ENCODE peak calls at places on chromosomes 6 and 20, in seven cellular contexts. U, Q, G, I, N, Z and K are unnamed samples. For H3K27me3, the result is how much of the 10 kb centered on the place peaks cover.

GRCh38 chr20:14055127-14055742 is 59.9 kb downstream of the MACROD2 start:
- DNase-seq in Q (no peak), G (peak), U (peak), Z (no peak), I (no peak), N (peak), K (no peak)

GRCh38 chr6:117034547-117034946 is 157.5 kb downstream of the RFX6 start:
- DNase-seq in Q (no peak), G (no peak), N (no peak), Z (no peak), U (no peak), I (no peak), K (no peak)

GRCh38 chr20:32017711-32018251 is 7.5 kb downstream of the CCM2L start:
- DNase-seq in Q (peak), G (peak), U (peak), Z (no peak), I (peak), N (peak), K (peak)

GRCh38 chr6:162099685-162100084 is 627.9 kb downstream of the PRKN start:
- DNase-seq in I (no peak), G (no peak), U (peak), N (peak), Q (no peak), Z (no peak), K (no peak)

GRCh38 chr20:54015496-54015895 is 54.9 kb downstream of the BCAS1 start:
- DNase-seq in G (no peak), Q (no peak), Z (no peak), N (no peak), I (no peak), U (no peak), K (no peak)

GRCh38 chr6:130047440-130047995 is 29.1 kb downstream of the L3MBTL3 start:
- DNase-seq in I (no peak), Q (no peak), N (no peak), U (no peak), Z (no peak), G (no peak), K (no peak)

GRCh38 chr20:37276494-37277252 is 12.8 kb upstream of the MANBAL start:
- DNase-seq in I (peak), Z (no peak), G (no peak), N (peak), U (no peak), Q (no peak), K (no peak)

GRCh38 chr6:66838764-66839163 is 1131.7 kb upstream of the EYS start:
- DNase-seq in N (no peak), Z (no peak), Q (no peak), I (no peak), G (no peak), U (no peak), K (no peak)

GRCh38 chr20:25309395-25310267 is 61.7 kb downstream of the PYGB start:
- DNase-seq in N (peak), Q (peak), I (no peak), U (peak), Z (peak), G (no peak), K (no peak)

GRCh38 chr6:46440133-46440532 is 51.1 kb downstream of the RCAN2 start:
- DNase-seq in G (no peak), Q (no peak), U (no peak), N (no peak), Z (no peak), I (no peak), K (no peak)

GRCh38 chr6:15317934-15318902 is 72.3 kb downstream of the JARID2 start:
- DNase-seq in N (no peak), Q (no peak), U (no peak), G (no peak), I (no peak), Z (no peak), K (no peak)

GRCh38 chr6:11609324-11610071 is 71.9 kb downstream of the TMEM170B start:
- DNase-seq in I (no peak), G (peak), Z (no peak), U (no peak), Q (no peak), N (no peak), K (peak)

GRCh38 chr6:903746-904145 is 210.8 kb upstream of the EXOC2 start:
- DNase-seq in U (no peak), I (no peak), G (no peak), Z (no peak), Q (no peak), N (no peak), K (no peak)

GRCh38 chr6:75272145-75272840 is 12.3 kb downstream of the TMEM30A start:
- DNase-seq in Q (no peak), N (no peak), U (no peak), Z (no peak), G (no peak), I (no peak), K (no peak)

GRCh38 chr20:49361872-49362663 is 84.2 kb upstream of the ZNFX1 start:
- DNase-seq in Z (no peak), G (no peak), N (no peak), I (no peak), Q (no peak), U (no peak), K (no peak)

GRCh38 chr6:65701325-65701724 is 5.7 kb downstream of the EYS start:
- DNase-seq in Z (no peak), G (no peak), I (no peak), Q (no peak), N (no peak), U (no peak), K (no peak)

GRCh38 chr20:49052334-49052733 is 6.2 kb downstream of the CSE1L start:
- DNase-seq in Q (no peak), Z (no peak), G (no peak), N (no peak), U (no peak), I (no peak), K (no peak)

GRCh38 chr6:85453052-85453451 is 3.2 kb downstream of the NT5E start:
- DNase-seq in Q (no peak), G (no peak), N (no peak), U (no peak), Z (no peak), I (no peak), K (no peak)

GRCh38 chr6:85451586-85452306 is 1.9 kb downstream of the NT5E start:
- DNase-seq in G (no peak), I (no peak), Q (no peak), U (no peak), N (no peak), Z (no peak), K (no peak)

GRCh38 chr6:85453490-85453889 is 3.6 kb downstream of the NT5E start:
- DNase-seq in N (no peak), I (no peak), U (no peak), Z (no peak), G (no peak), Q (peak), K (no peak)

GRCh38 chr6:85450578-85450884 is 648 bp downstream of the NT5E start:
- DNase-seq in G (no peak), I (no peak), U (no peak), N (no peak), Z (no peak), Q (no peak), K (no peak)

DNA sequence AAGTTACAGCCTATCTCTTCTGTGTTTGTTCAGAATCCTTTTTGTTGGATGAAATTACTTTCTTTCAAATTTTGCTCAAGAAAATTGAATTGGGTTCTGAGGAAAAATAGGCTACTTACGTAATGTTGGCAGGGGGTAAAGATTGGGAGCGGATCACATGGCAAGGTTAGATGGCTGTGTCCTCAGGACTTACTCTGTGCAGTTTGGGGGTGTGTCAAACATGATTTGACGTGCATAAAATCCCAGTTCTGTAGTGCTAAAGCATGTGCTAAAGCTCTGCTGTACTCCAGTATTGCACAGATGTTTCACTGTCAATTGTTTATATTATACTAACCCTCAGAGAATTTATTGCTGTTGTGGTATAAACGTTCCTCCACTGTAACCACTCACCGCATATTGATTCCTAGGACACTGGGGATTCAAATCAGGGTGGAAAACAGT is 2.6 kb downstream of the NT5E start:
- DNase-seq in U (no peak), N (no peak), Q (no peak), I (no peak), Z (no peak), G (no peak), K (no peak)
- H3K27me3 ChIP-seq in U (under half), N (under half), Q (under half), I (under half), Z (under half), G (half or more), K (under half)

GRCh38 chr6:106556368-106556960 is 72.8 kb downstream of the RTN4IP1 start:
- DNase-seq in Z (no peak), G (no peak), I (no peak), U (no peak), N (no peak), Q (no peak), K (no peak)

GRCh38 chr6:106558364-106558763 is 70.9 kb downstream of the RTN4IP1 start:
- DNase-seq in N (no peak), G (no peak), Q (no peak), U (no peak), I (no peak), Z (no peak), K (no peak)

GRCh38 chr6:106557837-106558236 is 71.5 kb downstream of the RTN4IP1 start:
- DNase-seq in Z (no peak), I (no peak), Q (no peak), G (no peak), U (no peak), N (no peak), K (no peak)

GRCh38 chr6:106553440-106553839 is 75.9 kb downstream of the RTN4IP1 start:
- DNase-seq in G (no peak), N (no peak), Q (no peak), U (no peak), I (no peak), Z (no peak), K (no peak)

DNA sequence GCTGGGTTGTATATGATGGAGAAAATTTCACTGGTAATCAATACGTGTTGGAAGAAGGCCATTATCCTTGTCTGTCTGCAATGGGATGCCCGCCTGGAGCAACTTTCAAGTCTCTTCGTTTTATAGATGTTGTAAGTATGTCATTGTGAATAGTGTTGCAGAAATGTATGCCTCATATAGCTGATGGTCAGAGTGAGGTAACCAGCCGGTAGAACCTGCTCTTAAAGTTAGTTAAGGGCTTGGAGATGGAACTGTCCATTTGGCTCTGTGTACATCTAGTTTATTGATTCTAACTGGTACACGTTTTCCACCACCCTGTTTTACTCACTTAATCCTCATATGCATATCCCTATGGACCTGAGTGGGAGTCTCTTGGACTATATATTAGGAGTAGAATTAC is 73.5 kb downstream of the RTN4IP1 start:
- DNase-seq in G (no peak), U (no peak), N (no peak), I (no peak), Z (no peak), Q (no peak), K (no peak)
- TF ChIP-seq POLR2AphosphoS5 in G (no peak), U (no peak), N (no peak), I (no peak), Z (no peak), Q (no peak), K (no peak)

DNA sequence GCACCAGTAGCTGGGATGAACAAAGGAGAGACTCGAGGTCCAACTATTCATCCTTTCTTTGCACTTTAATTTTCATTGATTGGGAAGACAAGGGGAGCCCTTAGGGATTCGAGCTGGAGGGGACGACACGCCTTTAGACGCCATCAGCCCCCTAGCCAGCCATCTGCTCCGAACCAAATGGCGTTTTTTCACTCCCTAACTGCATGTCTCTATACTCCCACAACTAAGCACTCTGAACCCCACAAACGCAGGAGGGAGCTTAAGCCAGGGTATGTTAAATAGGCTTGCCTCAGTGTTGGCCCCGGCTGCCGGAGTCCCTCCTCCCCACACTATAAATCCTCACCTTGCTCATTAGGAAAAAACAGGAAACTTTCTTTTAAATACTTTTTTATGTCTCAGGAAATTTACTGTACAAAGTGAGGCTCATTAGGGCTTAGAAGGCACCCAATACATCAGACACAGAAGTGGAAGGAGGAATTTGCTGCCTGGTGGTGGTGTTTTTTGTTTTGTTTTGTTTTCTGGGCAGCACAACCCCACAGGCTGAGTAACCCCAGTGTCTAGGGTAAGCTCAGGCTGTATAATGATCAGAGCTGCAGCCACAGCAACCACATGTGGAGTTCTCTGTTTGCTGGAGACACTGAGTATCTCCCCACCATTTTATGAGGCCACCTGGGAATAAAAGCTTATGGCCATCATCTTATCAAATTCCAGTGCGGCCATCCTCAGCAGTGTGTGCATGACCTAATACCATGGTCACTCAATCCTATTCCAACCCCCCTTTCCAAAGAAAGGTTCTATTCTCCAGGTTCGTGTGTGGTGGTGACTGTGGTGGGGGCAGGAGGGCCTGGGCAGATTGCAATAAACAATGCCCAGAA is 3.2 kb upstream of the DLL1 start:
- DNase-seq in Z (no peak), Q (no peak), I (no peak), G (no peak), U (no peak), N (no peak), K (no peak)
- H3K27me3 ChIP-seq in Z (under half), Q (half or more), I (under half), G (half or more), U (under half), N (half or more), K (half or more)

GRCh38 chr6:113104546-113105325 is 752.4 kb upstream of the MARCKS start:
- DNase-seq in G (no peak), U (no peak), Z (no peak), I (no peak), N (no peak), Q (no peak), K (no peak)

GRCh38 chr6:113102761-113103160 is 754.4 kb upstream of the MARCKS start:
- DNase-seq in Z (no peak), U (no peak), G (no peak), Q (no peak), I (no peak), N (no peak), K (no peak)

GRCh38 chr6:113103618-113104390 is 753.3 kb upstream of the MARCKS start:
- DNase-seq in I (no peak), U (no peak), G (no peak), Z (no peak), N (no peak), Q (no peak), K (no peak)
- TF ChIP-seq POLR2AphosphoS5 in I (no peak), U (no peak), G (no peak), Z (no peak), N (no peak), Q (no peak), K (no peak)

DNA sequence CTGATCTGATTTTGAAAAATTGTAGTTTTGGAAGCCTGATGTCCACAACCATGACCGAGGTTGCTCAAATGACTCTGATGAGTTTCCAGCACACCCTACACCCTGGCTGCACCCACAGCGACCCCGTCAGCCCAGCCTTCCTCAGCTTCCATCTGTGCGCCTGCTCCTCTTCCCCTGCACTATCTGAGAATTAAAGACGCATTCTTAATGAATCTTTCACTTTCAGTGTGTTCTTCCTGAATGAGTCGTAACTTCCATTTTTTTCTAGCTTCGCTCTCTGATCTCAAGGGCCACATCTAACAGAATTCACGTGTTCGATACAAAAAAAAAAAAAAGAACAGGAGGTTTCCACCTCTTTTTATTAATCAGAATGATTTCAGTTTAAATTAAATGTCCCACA is 21.3 kb upstream of the RREB1 start:
- DNase-seq in N (no peak), Z (no peak), G (no peak), U (no peak), Q (peak), I (no peak), K (no peak)
- H3K27me3 ChIP-seq in N (under half), Z (under half), G (under half), U (under half), Q (under half), I (under half), K (under half)

GRCh38 chr6:99030915-99031314 is 83.2 kb upstream of the FBXL4 start:
- DNase-seq in N (no peak), Q (no peak), I (no peak), U (no peak), Z (no peak), G (no peak), K (no peak)

GRCh38 chr6:99036672-99037071 is 88.9 kb upstream of the FBXL4 start:
- DNase-seq in U (no peak), G (no peak), Q (no peak), Z (no peak), N (no peak), I (no peak), K (no peak)

GRCh38 chr6:99032396-99032795 is 84.7 kb upstream of the FBXL4 start:
- DNase-seq in I (no peak), N (no peak), Q (no peak), G (no peak), U (no peak), Z (no peak), K (no peak)

GRCh38 chr6:99026135-99026534 is 78.4 kb upstream of the FBXL4 start:
- DNase-seq in Q (no peak), G (peak), U (no peak), Z (no peak), I (no peak), N (peak), K (no peak)

DNA sequence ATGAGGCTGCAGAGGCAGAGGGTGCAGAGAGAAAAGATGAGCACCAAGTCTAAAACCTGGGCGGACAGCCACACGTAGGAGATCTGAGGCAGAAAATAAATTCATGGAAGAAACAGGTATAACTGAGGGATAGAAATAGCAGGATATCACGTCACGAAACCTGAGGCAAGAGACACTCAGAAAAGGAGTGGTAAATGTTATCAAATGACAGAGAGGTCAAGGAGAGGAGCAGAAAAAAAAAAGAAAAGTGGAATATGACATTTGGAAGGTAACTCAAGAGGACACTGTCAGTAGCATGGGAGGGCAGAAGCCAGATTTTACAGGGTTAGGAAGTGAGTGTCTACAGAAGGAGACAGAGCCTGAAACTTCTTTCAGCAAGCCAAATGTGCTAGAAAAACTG is 84.2 kb upstream of the FBXL4 start:
- DNase-seq in U (no peak), Q (no peak), Z (no peak), I (no peak), N (no peak), G (no peak), K (no peak)
- TF ChIP-seq POLR2AphosphoS5 in U (no peak), Q (no peak), Z (no peak), I (no peak), N (no peak), G (no peak), K (no peak)